ENCODE peak calls at places on chromosomes 7 and 10, in ten cellular contexts. C, E, L, H, D, S, Y, N, R and K are unnamed samples.

GRCh38 chr7:75881436-75882095 is 2.7 kb downstream of the RHBDD2 start:
- DNase-seq in N (no peak), L (no peak), E (no peak), C (peak; percentile 73), S (no peak), Y (no peak), D (no peak), H (no peak), R (no peak), K (no peak)

GRCh38 chr7:44847509-44847919 is 373 bp downstream of the H2AZ2 start:
- DNase-seq in R (peak; percentile 91), N (peak; percentile 98), E (peak; percentile 72), L (peak; percentile 94), Y (peak; percentile 93), S (peak; percentile 86), C (peak; percentile 33), D (peak; percentile 94), H (peak; percentile 91), K (peak; percentile 87)

GRCh38 chr7:7323352-7323751 is 141.0 kb downstream of the C1GALT1 start:
- DNase-seq in R (no peak), H (no peak), N (no peak), D (no peak), L (no peak), C (no peak), E (no peak), Y (no peak), S (no peak), K (no peak)

GRCh38 chr7:148772297-148773089 is 73.8 kb downstream of the CUL1 start:
- DNase-seq in R (no peak), L (no peak), D (no peak), S (no peak), E (peak; percentile 96), Y (no peak), C (no peak), H (peak; percentile 79), N (no peak), K (no peak)

GRCh38 chr10:71933651-71934050 is 30.5 kb upstream of the CHST3 start:
- DNase-seq in L (no peak), S (no peak), Y (no peak), C (no peak), D (no peak), R (no peak), H (no peak), N (no peak), E (no peak), K (no peak)

GRCh38 chr10:133379152-133379800 is at the start of gene PAOX:
- DNase-seq in R (peak; percentile 77), C (no peak), L (peak; percentile 88), Y (peak; percentile 85), H (peak; percentile 28), E (no peak), D (peak; percentile 93), N (peak; percentile 94), S (peak; percentile 66), K (peak; percentile 75)

GRCh38 chr7:44145969-44146897 is 5.1 kb upstream of the MYL7 start:
- DNase-seq in R (peak; percentile 90), S (peak; percentile 56), Y (peak; percentile 85), N (peak; percentile 88), C (peak; percentile 76), D (peak; percentile 99), H (peak; percentile 32), E (no peak), L (peak; percentile 92), K (peak; percentile 83)

GRCh38 chr10:110158051-110159005 is 49.1 kb upstream of the MXI1 start:
- DNase-seq in R (no peak), Y (no peak), D (no peak), E (no peak), H (no peak), C (no peak), S (no peak), L (no peak), N (peak; percentile 18), K (no peak)

GRCh38 chr10:70903262-70903921 is 15.0 kb upstream of the PCBD1 start:
- DNase-seq in E (no peak), N (peak; percentile 64), C (no peak), S (peak; percentile 46), Y (peak; percentile 73), H (peak; percentile 56), D (peak; percentile 85), L (peak; percentile 82), R (peak; percentile 56), K (peak; percentile 67)

GRCh38 chr7:142749218-142749993 is at the start of gene PRSS1:
- DNase-seq in N (no peak), Y (no peak), H (no peak), C (no peak), E (no peak), D (no peak), L (no peak), R (no peak), S (no peak), K (peak; percentile 33)

GRCh38 chr7:123769371-123769770 is 20.6 kb upstream of the WASL start:
- DNase-seq in D (no peak), R (no peak), H (peak; percentile 91), S (no peak), E (peak; percentile 94), Y (no peak), L (no peak), C (no peak), N (no peak), K (peak; percentile 62)

DNA sequence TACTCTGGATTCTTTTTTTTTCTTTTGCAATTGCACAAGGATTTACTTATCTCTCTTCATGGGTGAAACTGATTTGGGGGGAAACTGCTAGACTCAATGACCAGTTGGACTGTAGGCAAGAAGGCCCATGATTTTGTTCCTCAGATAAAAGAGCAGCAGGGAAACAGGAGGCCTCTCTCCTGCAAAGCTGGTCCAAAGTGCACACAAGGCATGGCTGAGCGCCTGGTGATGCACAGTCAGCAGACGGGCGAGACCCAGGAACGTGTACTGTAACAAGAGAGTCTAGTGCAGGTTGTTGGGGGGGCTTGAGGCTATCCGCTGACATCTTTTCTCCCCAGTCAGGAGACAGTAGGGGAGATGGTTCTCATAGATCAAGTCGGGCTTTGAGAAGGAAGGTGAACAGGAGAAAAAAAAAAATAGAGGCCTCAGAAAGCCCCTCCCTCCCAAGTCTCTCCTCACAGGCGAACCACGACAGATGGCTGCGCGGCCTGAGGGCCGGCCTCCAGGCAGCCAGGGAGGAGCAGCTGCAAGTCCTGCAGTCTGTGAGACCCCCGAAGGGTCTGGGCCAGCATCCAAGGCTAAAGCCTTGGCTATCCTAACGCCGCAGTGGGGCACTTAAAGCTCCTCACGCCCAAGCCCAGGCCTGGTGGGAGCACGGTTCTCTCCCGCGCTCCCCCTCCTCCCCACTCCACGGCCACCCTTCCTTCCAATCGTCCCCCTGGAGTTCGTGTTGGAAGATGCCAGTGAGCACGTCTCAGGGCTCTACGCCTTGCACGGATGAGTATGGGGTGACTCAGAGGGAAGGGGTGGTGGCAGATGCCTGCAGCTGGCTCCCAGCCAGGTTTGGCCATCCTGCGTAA is 68.4 kb downstream of the PRKAG2 start:
- DNase-seq in R (no peak), N (peak; percentile 32), D (peak; percentile 59), L (no peak), E (peak; percentile 59), Y (no peak), C (no peak), S (no peak), H (no peak), K (peak; percentile 64)
- TF ChIP-seq POLR2AphosphoS5 in R (no peak), N (no peak), D (no peak), L (no peak), E (no peak), Y (no peak), C (no peak), S (no peak), H (no peak), K (no peak)

GRCh38 chr7:134778941-134779740 is at the start of gene CALD1:
- DNase-seq in Y (peak; percentile 76), C (peak; percentile 87), N (no peak), L (peak; percentile 96), D (peak; percentile 62), S (peak; percentile 91), R (peak; percentile 67), H (peak; percentile 99), E (peak; percentile 79), K (peak; percentile 57)
- H3K27ac ChIP-seq in Y (peak within 1 kb of the TSS; percentile 83), C (peak within 1 kb of the TSS; percentile 63), N (peak within 1 kb of the TSS; percentile 42), L (peak within 1 kb of the TSS; percentile 94), D (peak within 1 kb of the TSS; percentile 90), S (peak within 1 kb of the TSS; percentile 88), R (peak within 1 kb of the TSS; percentile 88), H (peak within 1 kb of the TSS; percentile 97), E (no peak within 1 kb of the TSS), K (peak within 1 kb of the TSS; percentile 79)

GRCh38 chr7:155464948-155465739 is 7.2 kb downstream of the EN2 start:
- DNase-seq in R (no peak), N (peak; percentile 56), Y (no peak), D (peak; percentile 50), E (no peak), L (no peak), H (no peak), C (no peak), S (no peak), K (no peak)

GRCh38 chr7:155466142-155466813 is 8.3 kb downstream of the EN2 start:
- DNase-seq in H (no peak), D (peak; percentile 55), C (no peak), Y (no peak), S (no peak), R (no peak), N (peak; percentile 64), L (peak; percentile 58), E (no peak), K (no peak)

GRCh38 chr7:155467846-155468821 is 10.2 kb downstream of the EN2 start:
- DNase-seq in L (no peak), Y (no peak), E (no peak), H (no peak), N (peak; percentile 70), R (no peak), C (no peak), S (no peak), D (peak; percentile 48), K (no peak)

GRCh38 chr7:155465761-155466141 is 7.8 kb downstream of the EN2 start:
- DNase-seq in N (no peak), Y (no peak), H (no peak), L (no peak), S (no peak), C (no peak), R (no peak), D (peak; percentile 9), E (no peak), K (no peak)

GRCh38 chr7:155466814-155467675 is 9.1 kb downstream of the EN2 start:
- DNase-seq in N (peak; percentile 74), S (no peak), H (no peak), C (no peak), E (no peak), R (no peak), Y (no peak), D (peak; percentile 87), L (no peak), K (no peak)
- TF ChIP-seq POLR2AphosphoS5 in N (no peak), S (no peak), H (no peak), C (no peak), E (no peak), R (no peak), Y (no peak), D (no peak), L (no peak), K (no peak)

DNA sequence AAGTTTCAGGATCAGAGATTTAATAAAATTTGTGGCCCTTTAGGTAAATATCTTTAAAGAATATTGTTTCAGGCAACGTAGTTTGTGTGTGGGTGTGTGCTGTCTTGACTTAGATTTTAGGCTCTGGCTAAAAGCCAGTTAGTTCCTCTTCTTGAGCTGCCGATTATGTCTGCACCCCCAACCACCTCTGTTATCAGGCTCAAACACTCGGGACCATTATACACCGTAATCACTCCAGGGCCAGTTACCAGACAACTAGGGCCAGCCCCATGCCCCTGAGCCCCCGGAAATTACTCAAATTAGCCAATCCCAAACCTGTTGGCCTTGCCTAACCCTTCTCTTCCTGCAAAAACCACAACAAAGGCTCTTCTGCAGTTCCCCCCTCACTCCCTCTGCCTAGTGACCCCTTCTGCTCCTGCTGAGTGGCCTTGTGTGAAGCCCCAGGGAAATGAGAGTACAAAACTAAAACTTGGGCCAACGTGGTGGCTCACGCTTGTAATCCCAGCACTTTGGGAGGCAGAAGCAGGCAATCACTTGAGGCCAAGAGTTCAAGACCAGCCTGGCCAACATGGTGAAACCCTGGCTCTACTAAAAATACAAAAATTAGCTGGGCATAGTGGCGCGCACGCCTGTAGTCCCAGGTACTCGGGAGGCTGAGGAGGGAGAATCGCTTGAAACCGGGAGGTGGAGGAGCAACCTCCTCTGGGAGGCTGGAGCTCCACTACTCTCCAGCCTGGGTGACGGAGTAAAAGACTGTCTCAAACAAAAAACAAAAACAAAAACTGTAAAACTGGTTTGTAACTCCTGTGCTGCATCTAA is 9.2 kb upstream of the HNRNPF start:
- DNase-seq in R (no peak), C (no peak), E (no peak), D (no peak), Y (no peak), L (no peak), H (peak; percentile 87), S (no peak), N (no peak), K (no peak)
- H3K27ac ChIP-seq in R (peak overlapping the region; percentile 30), C (no peak overlapping the region), E (no peak overlapping the region), D (no peak overlapping the region), Y (no peak overlapping the region), L (peak overlapping the region; percentile 28), H (peak overlapping the region; percentile 26), S (no peak overlapping the region), N (peak overlapping the region; percentile 81), K (no peak overlapping the region)